ENCODE peak calls at places on chromosomes 1 and 21, in eight cellular contexts. W is activated CD4-positive, alpha-beta T cell treated with anti-CD3 and anti-CD28 coated beads, Interleukin-2, amount 50 U/mL, for 48 hours; J is stimulated activated CD4-positive, alpha-beta T cell treated with anti-CD3 and anti-CD28 coated beads, Interleukin-4, amount 100 ng/mL, for 24 hours; Y is AG04450; I is fibroblast of the aortic adventitia; G is fibroblast of pulmonary artery; S is mammary epithelial cell; P is fibroblast of gingiva. N is an unnamed sample.

GRCh38 chr1:201539561-201540404 is 856 bp downstream of the NAV1 start:
- DNase-seq in S (no peak), Y (no peak), G (peak; percentile 56), P (peak; percentile 40), W (no peak), I (peak; percentile 59), J (no peak), N (peak; percentile 83)

GRCh38 chr1:7676274-7676945 is 94.7 kb upstream of the VAMP3 start:
- DNase-seq in I (no peak), S (no peak), Y (no peak), G (no peak), P (no peak), J (no peak), W (no peak), N (no peak)

GRCh38 chr1:17998889-17999288 is 108.7 kb upstream of the IGSF21 start:
- DNase-seq in J (no peak), G (no peak), P (no peak), W (no peak), I (peak; percentile 2), Y (no peak), S (no peak), N (no peak)

GRCh38 chr1:225343618-225344017 is 84.2 kb downstream of the LBR start:
- DNase-seq in W (no peak), P (no peak), J (no peak), Y (no peak), G (peak; percentile 39), S (no peak), I (peak; percentile 4), N (no peak)

GRCh38 chr1:204841316-204841715 is 29.3 kb upstream of the NFASC start:
- DNase-seq in Y (no peak), J (no peak), S (no peak), P (no peak), I (no peak), W (no peak), G (no peak), N (no peak)

GRCh38 chr1:65741993-65742392 is 50.7 kb upstream of the PDE4B start:
- DNase-seq in G (no peak), S (no peak), Y (no peak), W (no peak), I (no peak), J (no peak), P (no peak), N (no peak)

GRCh38 chr1:28914228-28915035 is at the start of gene EPB41:
- DNase-seq in S (peak; percentile 79), P (peak; percentile 77), Y (peak; percentile 72), G (peak; percentile 87), J (peak; percentile 90), I (peak; percentile 82), W (peak; percentile 94), N (peak; percentile 89)

GRCh38 chr21:21712761-21713558 is 714.8 kb downstream of the NCAM2 start:
- DNase-seq in G (peak; percentile 78), P (peak; percentile 71), S (no peak), W (no peak), J (no peak), I (peak; percentile 79), Y (no peak), N (no peak)

GRCh38 chr1:7422561-7422960 is 348.5 kb upstream of the VAMP3 start:
- DNase-seq in P (no peak), J (no peak), I (no peak), Y (no peak), G (no peak), S (no peak), W (no peak), N (no peak)

GRCh38 chr1:87252406-87252805 is 76.3 kb upstream of the LMO4 start:
- DNase-seq in S (no peak), P (peak; percentile 89), J (no peak), W (no peak), Y (peak; percentile 51), I (peak; percentile 25), G (peak; percentile 8), N (no peak)

GRCh38 chr1:55214214-55214902 is 806 bp downstream of the USP24 start:
- DNase-seq in I (no peak), S (peak; percentile 12), W (peak; percentile 53), P (no peak), G (no peak), J (peak; percentile 36), Y (no peak), N (peak; percentile 53)

GRCh38 chr1:149997585-149998262 is 12.8 kb downstream of the OTUD7B start:
- DNase-seq in S (no peak), P (no peak), G (no peak), W (peak; percentile 16), I (no peak), Y (no peak), J (peak; percentile 12), N (peak; percentile 54)

GRCh38 chr21:45224189-45224938 is 63.3 kb downstream of the POFUT2 start:
- DNase-seq in S (no peak), W (peak; percentile 24), J (peak; percentile 46), P (no peak), Y (no peak), G (no peak), I (peak; percentile 9), N (no peak)

GRCh38 chr1:98090351-98090750 is 169.5 kb upstream of the DPYD start:
- DNase-seq in Y (peak; percentile 11), J (no peak), W (no peak), S (peak; percentile 25), G (no peak), P (no peak), I (peak; percentile 65), N (no peak)

GRCh38 chr1:172040466-172040865 is 199.2 kb downstream of the DNM3 start:
- DNase-seq in I (peak; percentile 64), G (peak; percentile 63), P (peak; percentile 15), S (peak; percentile 78), Y (no peak), W (no peak), J (no peak), N (no peak)

GRCh38 chr21:37869661-37870060 is 46.6 kb downstream of the KCNJ6 start:
- DNase-seq in P (no peak), G (no peak), Y (no peak), W (no peak), J (no peak), I (no peak), S (no peak), N (no peak)

GRCh38 chr1:77416692-77417450 is 135.1 kb downstream of the AK5 start:
- DNase-seq in I (no peak), G (peak; percentile 52), P (no peak), S (no peak), J (no peak), W (no peak), Y (no peak), N (no peak)

GRCh38 chr1:226046240-226046639 is 16.3 kb upstream of the H3-3A start:
- DNase-seq in I (peak; percentile 83), P (no peak), J (no peak), S (peak; percentile 91), W (no peak), Y (no peak), G (peak; percentile 50), N (no peak)

GRCh38 chr1:158180741-158181576 is at the start of gene CD1D:
- DNase-seq in P (no peak), I (no peak), W (peak; percentile 6), G (peak; percentile 74), J (no peak), S (peak; percentile 27), Y (no peak), N (no peak)

GRCh38 chr1:61337981-61338848 is 255.9 kb downstream of the NFIA start:
- DNase-seq in W (no peak), Y (no peak), J (no peak), I (peak; percentile 88), P (peak; percentile 93), S (peak; percentile 94), G (peak; percentile 91), N (peak; percentile 91)

GRCh38 chr1:156149374-156150106 is 3.8 kb upstream of the SEMA4A start:
- DNase-seq in I (no peak), W (no peak), P (no peak), S (no peak), J (no peak), Y (no peak), G (no peak), N (no peak)

GRCh38 chr1:32791881-32792280 is 25.3 kb downstream of the YARS1 start:
- DNase-seq in W (no peak), S (peak; percentile 75), J (no peak), I (peak; percentile 70), G (peak; percentile 59), P (peak; percentile 21), Y (no peak), N (no peak)

GRCh38 chr1:111620412-111620971 is 903 bp downstream of the RAP1A start:
- DNase-seq in S (peak; percentile 44), G (no peak), W (peak; percentile 73), Y (no peak), I (peak; percentile 21), J (no peak), P (no peak), N (no peak)

GRCh38 chr1:166032901-166033371 is 133.9 kb downstream of the FAM78B start:
- DNase-seq in I (no peak), W (no peak), Y (no peak), S (no peak), G (no peak), P (no peak), J (no peak), N (no peak)

GRCh38 chr1:223741861-223742260 is 29.5 kb downstream of the CAPN2 start:
- DNase-seq in W (no peak), S (peak; percentile 77), Y (no peak), J (no peak), P (no peak), G (peak; percentile 35), I (no peak), N (no peak)

GRCh38 chr1:177640687-177641086 is 329.2 kb downstream of the SEC16B start:
- DNase-seq in J (no peak), P (no peak), G (no peak), I (no peak), S (no peak), W (no peak), Y (no peak), N (no peak)

GRCh38 chr1:222794656-222795474 is 20.0 kb upstream of the DISP1 start:
- DNase-seq in I (no peak), J (no peak), G (no peak), Y (no peak), P (peak; percentile 18), W (no peak), S (no peak), N (no peak)

GRCh38 chr1:220528679-220529529 is 968 bp downstream of the MARK1 start:
- DNase-seq in Y (no peak), G (no peak), I (no peak), W (no peak), S (peak; percentile 36), J (no peak), P (no peak), N (peak; percentile 32)

GRCh38 chr1:39564941-39565340 is 11.6 kb downstream of the PABPC4 start:
- DNase-seq in I (no peak), P (no peak), Y (no peak), J (no peak), S (no peak), G (no peak), W (no peak), N (no peak)

GRCh38 chr21:45054927-45055612 is 19.3 kb upstream of the ADARB1 start:
- DNase-seq in I (no peak), Y (no peak), P (no peak), W (no peak), S (no peak), J (no peak), G (no peak), N (no peak)